ENCODE peak calls at places on chromosome 13, in five cellular contexts. E, J, I, Q and U are unnamed samples.

GRCh38 chr13:80664930-80665329 is 324.0 kb upstream of the SPRY2 start:
- DNase-seq in E (no peak), J (no peak), I (no peak), Q (no peak), U (no peak)

GRCh38 chr13:25466880-25467279 is 95.1 kb downstream of the ATP8A2 start:
- DNase-seq in E (no peak), J (no peak), I (no peak), Q (no peak), U (no peak)

GRCh38 chr13:60990032-60990733 is 425.5 kb downstream of the PCDH20 start:
- DNase-seq in E (no peak), J (no peak), I (no peak), Q (peak), U (no peak)

GRCh38 chr13:59425211-59425721 is 738.5 kb downstream of the DIAPH3 start:
- DNase-seq in E (no peak), J (no peak), I (no peak), Q (no peak), U (peak)

GRCh38 chr13:93180376-93180966 is 46.1 kb upstream of the GPC6 start:
- DNase-seq in E (no peak), J (no peak), I (no peak), Q (no peak), U (no peak)

GRCh38 chr13:97719759-97720158 is 233.7 kb upstream of the IPO5 start:
- DNase-seq in E (no peak), J (no peak), I (no peak), Q (no peak), U (no peak)

GRCh38 chr13:31869582-31869981 is 130.3 kb downstream of the RXFP2 start:
- DNase-seq in E (no peak), J (no peak), I (no peak), Q (no peak), U (no peak)

GRCh38 chr13:32314968-32315254 is 252 bp downstream of the ZAR1L start:
- DNase-seq in E (no peak), J (no peak), I (no peak), Q (no peak), U (no peak)

GRCh38 chr13:111512707-111513106 is 192.3 kb downstream of the TEX29 start:
- DNase-seq in E (no peak), J (no peak), I (peak), Q (no peak), U (no peak)